ENCODE peak calls at places on chromosomes 1 and 21, in six cellular contexts. One of them, this sample, is unnamed.

GRCh38 chr1:21024918-21025317 is 151.8 kb downstream of the EIF4G3 start:
- DNase-seq in astrocyte of the spinal cord: no peak
- DNase-seq in body of pancreas: no peak
- DNase-seq in ascending aorta: no peak
- DNase-seq in GM20000: no peak
- DNase-seq in HL-60: no peak
- DNase-seq in this sample: no peak

GRCh38 chr1:51955797-51956527 is 34.5 kb downstream of the RAB3B start:
- DNase-seq in HL-60: no peak
- DNase-seq in body of pancreas: no peak
- DNase-seq in ascending aorta: no peak
- DNase-seq in GM20000: peak; percentile 19
- DNase-seq in astrocyte of the spinal cord: no peak
- DNase-seq in this sample: no peak

GRCh38 chr1:112956503-112957132 is 622 bp upstream of the SLC16A1 start:
- DNase-seq in ascending aorta: no peak
- DNase-seq in astrocyte of the spinal cord: no peak
- DNase-seq in body of pancreas: peak; percentile 13
- DNase-seq in HL-60: no peak
- DNase-seq in GM20000: no peak
- DNase-seq in this sample: peak; percentile 39

GRCh38 chr21:38958940-38959685 is 153.4 kb downstream of the ETS2 start:
- DNase-seq in GM20000: no peak
- DNase-seq in body of pancreas: no peak
- DNase-seq in ascending aorta: no peak
- DNase-seq in HL-60: peak; percentile 27
- DNase-seq in astrocyte of the spinal cord: peak; percentile 56
- DNase-seq in this sample: peak; percentile 78

GRCh38 chr1:44034423-44034822 is 3.2 kb upstream of the SLC6A9 start:
- DNase-seq in body of pancreas: no peak
- DNase-seq in astrocyte of the spinal cord: no peak
- DNase-seq in ascending aorta: no peak
- DNase-seq in GM20000: no peak
- DNase-seq in HL-60: no peak
- DNase-seq in this sample: no peak

GRCh38 chr21:22885079-22885478 is 1886.9 kb downstream of the NCAM2 start:
- DNase-seq in HL-60: no peak
- DNase-seq in ascending aorta: no peak
- DNase-seq in astrocyte of the spinal cord: no peak
- DNase-seq in GM20000: no peak
- DNase-seq in body of pancreas: no peak
- DNase-seq in this sample: no peak

GRCh38 chr1:206783506-206783905 is 11.2 kb upstream of the IL10 start:
- DNase-seq in GM20000: no peak
- DNase-seq in HL-60: no peak
- DNase-seq in ascending aorta: no peak
- DNase-seq in body of pancreas: no peak
- DNase-seq in astrocyte of the spinal cord: no peak
- DNase-seq in this sample: no peak

GRCh38 chr1:219495737-219496408 is 117.0 kb downstream of the ZC3H11B start:
- DNase-seq in body of pancreas: no peak
- DNase-seq in astrocyte of the spinal cord: no peak
- DNase-seq in ascending aorta: no peak
- DNase-seq in GM20000: no peak
- DNase-seq in HL-60: no peak
- DNase-seq in this sample: no peak

GRCh38 chr1:77833521-77834100 is 54.2 kb downstream of the MIGA1 start:
- DNase-seq in HL-60: no peak
- DNase-seq in body of pancreas: no peak
- DNase-seq in astrocyte of the spinal cord: no peak
- DNase-seq in GM20000: no peak
- DNase-seq in ascending aorta: no peak
- DNase-seq in this sample: no peak

GRCh38 chr1:239125027-239125426 is 261.3 kb upstream of the CHRM3 start:
- DNase-seq in GM20000: no peak
- DNase-seq in HL-60: no peak
- DNase-seq in body of pancreas: no peak
- DNase-seq in astrocyte of the spinal cord: no peak
- DNase-seq in ascending aorta: no peak
- DNase-seq in this sample: no peak

DNA sequence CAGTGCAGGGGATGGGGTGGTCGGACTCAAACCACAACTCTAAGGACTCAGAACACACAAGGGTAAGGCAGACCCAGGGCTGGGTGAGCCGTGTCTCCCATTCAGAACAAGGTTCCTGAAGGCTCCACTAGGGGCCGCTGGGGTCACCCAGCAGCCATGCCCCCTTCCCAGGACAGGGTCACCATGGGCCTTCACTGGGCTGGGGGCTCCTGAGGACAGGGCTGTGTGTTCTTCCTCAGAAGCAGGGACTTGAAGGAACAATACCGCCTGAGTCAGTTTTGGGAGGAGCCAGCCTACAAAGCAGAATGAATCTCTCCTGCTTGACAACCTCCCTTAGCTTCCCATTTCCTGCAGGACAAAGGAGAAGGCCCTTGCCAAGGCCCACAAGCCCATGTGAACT is 15.4 kb downstream of the RIMS3 start:
- DNase-seq in GM20000: peak; percentile 58
- DNase-seq in body of pancreas: no peak
- DNase-seq in ascending aorta: no peak
- DNase-seq in HL-60: no peak
- DNase-seq in astrocyte of the spinal cord: no peak
- DNase-seq in this sample: no peak
- TF ChIP-seq CTCF in GM20000: peak; percentile 25
- TF ChIP-seq CTCF in body of pancreas: no peak
- TF ChIP-seq CTCF in ascending aorta: no peak
- TF ChIP-seq CTCF in HL-60: no peak
- TF ChIP-seq CTCF in astrocyte of the spinal cord: peak; percentile 38
- TF ChIP-seq CTCF in this sample: peak; percentile 45

GRCh38 chr1:82515650-82516049 is 714.9 kb downstream of the ADGRL2 start:
- DNase-seq in GM20000: no peak
- DNase-seq in astrocyte of the spinal cord: no peak
- DNase-seq in body of pancreas: no peak
- DNase-seq in ascending aorta: no peak
- DNase-seq in HL-60: no peak
- DNase-seq in this sample: peak; percentile 17

GRCh38 chr1:82517586-82517985 is 716.9 kb downstream of the ADGRL2 start:
- DNase-seq in body of pancreas: no peak
- DNase-seq in astrocyte of the spinal cord: peak; percentile 29
- DNase-seq in GM20000: no peak
- DNase-seq in ascending aorta: no peak
- DNase-seq in HL-60: no peak
- DNase-seq in this sample: peak; percentile 54
- TF ChIP-seq CTCF in body of pancreas: peak; percentile 13
- TF ChIP-seq CTCF in astrocyte of the spinal cord: peak; percentile 25
- TF ChIP-seq CTCF in GM20000: no peak
- TF ChIP-seq CTCF in ascending aorta: peak; percentile 29
- TF ChIP-seq CTCF in HL-60: no peak
- TF ChIP-seq CTCF in this sample: peak; percentile 36

GRCh38 chr1:98741164-98741563 is 79.6 kb downstream of the SNX7 start:
- DNase-seq in GM20000: no peak
- DNase-seq in HL-60: no peak
- DNase-seq in body of pancreas: no peak
- DNase-seq in astrocyte of the spinal cord: no peak
- DNase-seq in ascending aorta: no peak
- DNase-seq in this sample: no peak

GRCh38 chr1:98737835-98738234 is 76.3 kb downstream of the SNX7 start:
- DNase-seq in HL-60: no peak
- DNase-seq in astrocyte of the spinal cord: no peak
- DNase-seq in ascending aorta: no peak
- DNase-seq in GM20000: no peak
- DNase-seq in body of pancreas: no peak
- DNase-seq in this sample: no peak

DNA sequence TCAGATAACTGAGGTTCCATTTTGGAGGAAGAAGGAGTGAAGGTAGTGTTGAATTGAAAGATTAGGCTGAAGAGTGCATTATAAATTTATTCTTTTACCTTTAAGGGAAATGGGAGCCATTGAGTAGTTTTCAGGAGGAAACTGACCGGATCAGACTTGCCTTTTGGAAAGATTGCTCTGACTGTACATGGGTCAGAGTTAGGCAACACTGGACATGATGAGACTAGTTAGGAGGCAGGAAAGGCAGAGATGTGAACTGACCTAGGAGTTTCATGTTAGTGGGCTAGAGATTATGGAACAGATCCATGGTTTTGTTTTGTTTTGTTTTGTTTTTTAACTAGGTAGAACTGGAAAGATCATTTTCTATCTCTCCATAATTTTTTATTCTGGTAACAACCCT is 78.2 kb downstream of the SNX7 start:
- DNase-seq in HL-60: no peak
- DNase-seq in body of pancreas: no peak
- DNase-seq in ascending aorta: no peak
- DNase-seq in astrocyte of the spinal cord: no peak
- DNase-seq in GM20000: no peak
- DNase-seq in this sample: no peak
- TF ChIP-seq CTCF in HL-60: no peak
- TF ChIP-seq CTCF in body of pancreas: no peak
- TF ChIP-seq CTCF in ascending aorta: no peak
- TF ChIP-seq CTCF in astrocyte of the spinal cord: no peak
- TF ChIP-seq CTCF in GM20000: no peak
- TF ChIP-seq CTCF in this sample: no peak

GRCh38 chr1:68011786-68012375 is 38.5 kb downstream of the DIRAS3 start:
- DNase-seq in GM20000: no peak
- DNase-seq in ascending aorta: no peak
- DNase-seq in astrocyte of the spinal cord: no peak
- DNase-seq in body of pancreas: no peak
- DNase-seq in HL-60: no peak
- DNase-seq in this sample: peak; percentile 10

GRCh38 chr1:68015369-68015768 is 35.1 kb downstream of the DIRAS3 start:
- DNase-seq in GM20000: no peak
- DNase-seq in HL-60: no peak
- DNase-seq in astrocyte of the spinal cord: no peak
- DNase-seq in ascending aorta: no peak
- DNase-seq in body of pancreas: no peak
- DNase-seq in this sample: no peak

GRCh38 chr1:68013351-68013750 is 37.1 kb downstream of the DIRAS3 start:
- DNase-seq in HL-60: no peak
- DNase-seq in body of pancreas: no peak
- DNase-seq in GM20000: no peak
- DNase-seq in ascending aorta: no peak
- DNase-seq in astrocyte of the spinal cord: no peak
- DNase-seq in this sample: no peak

GRCh38 chr1:68010543-68010942 is 39.9 kb downstream of the DIRAS3 start:
- DNase-seq in astrocyte of the spinal cord: no peak
- DNase-seq in GM20000: no peak
- DNase-seq in body of pancreas: no peak
- DNase-seq in ascending aorta: no peak
- DNase-seq in HL-60: no peak
- DNase-seq in this sample: peak; percentile 9

GRCh38 chr1:68010094-68010493 is 40.3 kb downstream of the DIRAS3 start:
- DNase-seq in GM20000: no peak
- DNase-seq in ascending aorta: no peak
- DNase-seq in HL-60: no peak
- DNase-seq in astrocyte of the spinal cord: peak; percentile 60
- DNase-seq in body of pancreas: no peak
- DNase-seq in this sample: peak; percentile 76
- TF ChIP-seq CTCF in GM20000: no peak
- TF ChIP-seq CTCF in ascending aorta: no peak
- TF ChIP-seq CTCF in HL-60: no peak
- TF ChIP-seq CTCF in astrocyte of the spinal cord: peak; percentile 52
- TF ChIP-seq CTCF in body of pancreas: peak; percentile 27
- TF ChIP-seq CTCF in this sample: peak; percentile 58

GRCh38 chr1:119648620-119649004 is 546 bp upstream of the ZNF697 start:
- DNase-seq in GM20000: no peak
- DNase-seq in body of pancreas: no peak
- DNase-seq in ascending aorta: no peak
- DNase-seq in astrocyte of the spinal cord: no peak
- DNase-seq in HL-60: no peak
- DNase-seq in this sample: no peak

GRCh38 chr1:119651133-119651532 is 3.1 kb upstream of the ZNF697 start:
- DNase-seq in ascending aorta: no peak
- DNase-seq in astrocyte of the spinal cord: no peak
- DNase-seq in body of pancreas: no peak
- DNase-seq in GM20000: no peak
- DNase-seq in HL-60: no peak
- DNase-seq in this sample: no peak

GRCh38 chr1:119646521-119647227 is 1.4 kb downstream of the ZNF697 start:
- DNase-seq in ascending aorta: no peak
- DNase-seq in GM20000: no peak
- DNase-seq in HL-60: no peak
- DNase-seq in astrocyte of the spinal cord: peak; percentile 83
- DNase-seq in body of pancreas: no peak
- DNase-seq in this sample: peak; percentile 60

GRCh38 chr1:119647228-119647733 is 785 bp downstream of the ZNF697 start:
- DNase-seq in HL-60: no peak
- DNase-seq in ascending aorta: no peak
- DNase-seq in body of pancreas: peak; percentile 28
- DNase-seq in GM20000: no peak
- DNase-seq in astrocyte of the spinal cord: peak; percentile 15
- DNase-seq in this sample: no peak

GRCh38 chr1:119647734-119648619 is at the start of gene ZNF697:
- DNase-seq in ascending aorta: peak; percentile 86
- DNase-seq in body of pancreas: peak; percentile 99
- DNase-seq in HL-60: peak; percentile 93
- DNase-seq in GM20000: peak; percentile 86
- DNase-seq in astrocyte of the spinal cord: peak; percentile 98
- DNase-seq in this sample: peak; percentile 96
- TF ChIP-seq CTCF in ascending aorta: peak; percentile 7
- TF ChIP-seq CTCF in body of pancreas: peak; percentile 19
- TF ChIP-seq CTCF in HL-60: no peak
- TF ChIP-seq CTCF in GM20000: no peak
- TF ChIP-seq CTCF in astrocyte of the spinal cord: peak; percentile 41
- TF ChIP-seq CTCF in this sample: peak; percentile 49

DNA sequence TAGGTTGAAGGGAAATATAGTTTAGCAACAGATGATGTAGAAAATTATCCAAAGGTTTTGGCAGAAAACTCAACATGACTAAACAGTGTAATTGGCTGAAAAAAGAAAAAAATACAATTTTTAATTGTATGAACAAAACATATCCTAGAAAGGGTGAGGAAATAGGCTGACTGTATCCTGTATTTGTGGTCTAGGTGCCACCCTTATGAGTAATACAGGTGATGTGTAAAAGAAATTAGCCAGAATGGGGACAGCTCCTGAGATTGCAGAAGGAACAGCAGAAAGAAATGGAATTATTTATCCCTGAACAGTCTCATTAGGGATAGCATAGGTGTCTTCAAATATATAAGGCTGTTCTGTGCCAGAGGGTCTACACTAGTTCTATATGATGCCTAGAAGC is 24.6 kb downstream of the DNASE2B start:
- DNase-seq in ascending aorta: no peak
- DNase-seq in GM20000: no peak
- DNase-seq in HL-60: no peak
- DNase-seq in body of pancreas: no peak
- DNase-seq in astrocyte of the spinal cord: no peak
- DNase-seq in this sample: no peak
- TF ChIP-seq CTCF in ascending aorta: no peak
- TF ChIP-seq CTCF in GM20000: no peak
- TF ChIP-seq CTCF in HL-60: no peak
- TF ChIP-seq CTCF in body of pancreas: no peak
- TF ChIP-seq CTCF in astrocyte of the spinal cord: no peak
- TF ChIP-seq CTCF in this sample: no peak

DNA sequence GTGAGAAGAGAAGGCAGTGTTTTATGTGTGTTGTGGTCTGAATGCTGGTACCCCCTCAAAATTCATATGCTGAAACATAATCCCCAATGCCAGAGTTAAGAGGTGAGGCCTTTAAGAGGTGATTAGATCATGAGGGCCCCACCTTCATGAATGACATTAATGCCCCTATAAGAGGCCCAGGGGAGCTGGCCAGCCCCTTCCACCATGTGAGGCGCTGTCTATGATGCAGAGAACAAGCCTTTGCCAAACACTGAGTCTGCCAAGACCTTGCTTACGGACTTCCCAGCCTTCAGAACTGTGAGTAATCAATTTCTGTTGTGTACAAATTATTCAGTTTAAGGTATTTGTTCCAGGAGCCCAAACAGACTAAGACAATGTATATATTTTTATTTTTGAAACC is 20.2 kb downstream of the CAPZB start:
- DNase-seq in HL-60: no peak
- DNase-seq in GM20000: no peak
- DNase-seq in astrocyte of the spinal cord: no peak
- DNase-seq in ascending aorta: no peak
- DNase-seq in body of pancreas: no peak
- DNase-seq in this sample: peak; percentile 68
- TF ChIP-seq CTCF in HL-60: no peak
- TF ChIP-seq CTCF in GM20000: no peak
- TF ChIP-seq CTCF in astrocyte of the spinal cord: no peak
- TF ChIP-seq CTCF in ascending aorta: no peak
- TF ChIP-seq CTCF in body of pancreas: no peak
- TF ChIP-seq CTCF in this sample: no peak